ENCODE peak calls at places on chromosomes 16 and 17, in nine cellular contexts. One of them, this sample, is unnamed.

GRCh38 chr17:21295036-21295952 is 10.8 kb downstream of the MAP2K3 start:
- DNase-seq in transverse colon: peak
- DNase-seq in GM23338: no peak
- DNase-seq in SK-N-SH: peak
- DNase-seq in prostate gland: no peak
- DNase-seq in HL-60: no peak
- DNase-seq in stomach: peak
- DNase-seq in GM12892: no peak
- DNase-seq in HCT116: no peak
- DNase-seq in this sample: no peak

GRCh38 chr16:396605-397004 is 394 bp upstream of the NME4 start:
- DNase-seq in HCT116: no peak
- DNase-seq in GM12892: no peak
- DNase-seq in SK-N-SH: peak
- DNase-seq in HL-60: peak
- DNase-seq in GM23338: peak
- DNase-seq in prostate gland: no peak
- DNase-seq in stomach: no peak
- DNase-seq in transverse colon: peak
- DNase-seq in this sample: no peak

GRCh38 chr17:28554565-28554964 is 2.1 kb upstream of the UNC119 start:
- DNase-seq in GM23338: no peak
- DNase-seq in SK-N-SH: no peak
- DNase-seq in prostate gland: no peak
- DNase-seq in stomach: no peak
- DNase-seq in HCT116: no peak
- DNase-seq in GM12892: no peak
- DNase-seq in transverse colon: no peak
- DNase-seq in HL-60: no peak
- DNase-seq in this sample: no peak

GRCh38 chr17:18119938-18120337 is 11.4 kb downstream of the MYO15A start:
- DNase-seq in prostate gland: no peak
- DNase-seq in stomach: no peak
- DNase-seq in GM12892: no peak
- DNase-seq in HCT116: no peak
- DNase-seq in HL-60: no peak
- DNase-seq in GM23338: no peak
- DNase-seq in transverse colon: no peak
- DNase-seq in SK-N-SH: no peak
- DNase-seq in this sample: no peak

GRCh38 chr16:58497935-58498334 is 2.0 kb upstream of the NDRG4 start:
- DNase-seq in stomach: no peak
- DNase-seq in GM12892: no peak
- DNase-seq in HCT116: no peak
- DNase-seq in SK-N-SH: no peak
- DNase-seq in HL-60: no peak
- DNase-seq in transverse colon: no peak
- DNase-seq in prostate gland: no peak
- DNase-seq in GM23338: no peak
- DNase-seq in this sample: no peak

GRCh38 chr16:61274211-61274610 is 762.0 kb downstream of the CDH8 start:
- DNase-seq in transverse colon: no peak
- DNase-seq in HCT116: no peak
- DNase-seq in GM12892: no peak
- DNase-seq in GM23338: no peak
- DNase-seq in SK-N-SH: no peak
- DNase-seq in HL-60: no peak
- DNase-seq in stomach: no peak
- DNase-seq in prostate gland: no peak
- DNase-seq in this sample: no peak

GRCh38 chr16:67419502-67419901 is 3.2 kb upstream of the ZDHHC1 start:
- DNase-seq in prostate gland: no peak
- DNase-seq in HCT116: no peak
- DNase-seq in GM12892: no peak
- DNase-seq in HL-60: no peak
- DNase-seq in stomach: no peak
- DNase-seq in GM23338: no peak
- DNase-seq in SK-N-SH: no peak
- DNase-seq in transverse colon: no peak
- DNase-seq in this sample: no peak

GRCh38 chr17:48543854-48544355 is 1.0 kb downstream of the HOXB2 start:
- DNase-seq in HCT116: no peak
- DNase-seq in GM23338: no peak
- DNase-seq in stomach: no peak
- DNase-seq in HL-60: no peak
- DNase-seq in GM12892: no peak
- DNase-seq in prostate gland: no peak
- DNase-seq in SK-N-SH: no peak
- DNase-seq in transverse colon: no peak
- DNase-seq in this sample: no peak

GRCh38 chr17:72407336-72408121 is 286.7 kb downstream of the SOX9 start:
- DNase-seq in prostate gland: peak
- DNase-seq in stomach: peak
- DNase-seq in transverse colon: peak
- DNase-seq in HL-60: no peak
- DNase-seq in HCT116: peak
- DNase-seq in SK-N-SH: peak
- DNase-seq in GM12892: no peak
- DNase-seq in GM23338: peak
- DNase-seq in this sample: no peak

GRCh38 chr16:69118994-69119393 is 13.4 kb downstream of the CHTF8 start:
- DNase-seq in GM12892: no peak
- DNase-seq in HCT116: no peak
- DNase-seq in stomach: no peak
- DNase-seq in transverse colon: no peak
- DNase-seq in prostate gland: no peak
- DNase-seq in GM23338: no peak
- DNase-seq in HL-60: no peak
- DNase-seq in SK-N-SH: no peak
- DNase-seq in this sample: no peak

GRCh38 chr16:69118468-69118867 is 13.0 kb downstream of the HAS3 start:
- DNase-seq in stomach: no peak
- DNase-seq in GM12892: no peak
- DNase-seq in HL-60: no peak
- DNase-seq in prostate gland: no peak
- DNase-seq in SK-N-SH: no peak
- DNase-seq in GM23338: no peak
- DNase-seq in transverse colon: no peak
- DNase-seq in HCT116: no peak
- DNase-seq in this sample: no peak

GRCh38 chr16:69115361-69115760 is 9.9 kb downstream of the HAS3 start:
- DNase-seq in transverse colon: no peak
- DNase-seq in HL-60: no peak
- DNase-seq in HCT116: no peak
- DNase-seq in prostate gland: no peak
- DNase-seq in stomach: no peak
- DNase-seq in GM23338: no peak
- DNase-seq in SK-N-SH: no peak
- DNase-seq in GM12892: no peak
- DNase-seq in this sample: no peak

GRCh38 chr16:69114976-69115355 is 9.5 kb downstream of the HAS3 start:
- DNase-seq in prostate gland: no peak
- DNase-seq in GM23338: no peak
- DNase-seq in SK-N-SH: no peak
- DNase-seq in GM12892: no peak
- DNase-seq in HL-60: no peak
- DNase-seq in HCT116: no peak
- DNase-seq in stomach: no peak
- DNase-seq in transverse colon: no peak
- DNase-seq in this sample: no peak

GRCh38 chr16:69116911-69117310 is 11.5 kb downstream of the HAS3 start:
- DNase-seq in stomach: peak
- DNase-seq in SK-N-SH: no peak
- DNase-seq in GM23338: no peak
- DNase-seq in HL-60: no peak
- DNase-seq in prostate gland: no peak
- DNase-seq in HCT116: no peak
- DNase-seq in GM12892: no peak
- DNase-seq in transverse colon: no peak
- DNase-seq in this sample: no peak
- TF ChIP-seq POLR2AphosphoS5 in stomach: no peak
- TF ChIP-seq POLR2AphosphoS5 in SK-N-SH: no peak
- TF ChIP-seq POLR2AphosphoS5 in GM23338: no peak
- TF ChIP-seq POLR2AphosphoS5 in HL-60: no peak
- TF ChIP-seq POLR2AphosphoS5 in prostate gland: no peak
- TF ChIP-seq POLR2AphosphoS5 in HCT116: no peak
- TF ChIP-seq POLR2AphosphoS5 in GM12892: no peak
- TF ChIP-seq POLR2AphosphoS5 in transverse colon: no peak
- TF ChIP-seq POLR2AphosphoS5 in this sample: no peak

GRCh38 chr16:51150894-51151320 is at the start of gene SALL1:
- DNase-seq in HCT116: no peak
- DNase-seq in GM12892: no peak
- DNase-seq in GM23338: no peak
- DNase-seq in SK-N-SH: no peak
- DNase-seq in prostate gland: no peak
- DNase-seq in stomach: no peak
- DNase-seq in transverse colon: no peak
- DNase-seq in HL-60: no peak
- DNase-seq in this sample: no peak

GRCh38 chr16:51151951-51152663 is 1.0 kb upstream of the SALL1 start:
- DNase-seq in GM23338: peak
- DNase-seq in prostate gland: no peak
- DNase-seq in stomach: peak
- DNase-seq in GM12892: no peak
- DNase-seq in transverse colon: peak
- DNase-seq in SK-N-SH: peak
- DNase-seq in HL-60: no peak
- DNase-seq in HCT116: no peak
- DNase-seq in this sample: no peak

GRCh38 chr16:51150159-51150893 is 744 bp downstream of the SALL1 start:
- DNase-seq in GM12892: no peak
- DNase-seq in transverse colon: no peak
- DNase-seq in HCT116: no peak
- DNase-seq in stomach: no peak
- DNase-seq in GM23338: peak
- DNase-seq in SK-N-SH: peak
- DNase-seq in prostate gland: no peak
- DNase-seq in HL-60: no peak
- DNase-seq in this sample: no peak

GRCh38 chr16:51152691-51153261 is 1.7 kb upstream of the SALL1 start:
- DNase-seq in GM12892: no peak
- DNase-seq in HL-60: no peak
- DNase-seq in prostate gland: no peak
- DNase-seq in stomach: no peak
- DNase-seq in SK-N-SH: peak
- DNase-seq in GM23338: peak
- DNase-seq in HCT116: no peak
- DNase-seq in transverse colon: no peak
- DNase-seq in this sample: no peak

GRCh38 chr16:51151435-51151950 is 423 bp upstream of the SALL1 start:
- DNase-seq in stomach: peak
- DNase-seq in HL-60: no peak
- DNase-seq in GM23338: peak
- DNase-seq in prostate gland: no peak
- DNase-seq in HCT116: no peak
- DNase-seq in transverse colon: peak
- DNase-seq in GM12892: no peak
- DNase-seq in SK-N-SH: peak
- DNase-seq in this sample: no peak
- TF ChIP-seq POLR2AphosphoS5 in stomach: no peak
- TF ChIP-seq POLR2AphosphoS5 in HL-60: no peak
- TF ChIP-seq POLR2AphosphoS5 in GM23338: no peak
- TF ChIP-seq POLR2AphosphoS5 in prostate gland: no peak
- TF ChIP-seq POLR2AphosphoS5 in HCT116: no peak
- TF ChIP-seq POLR2AphosphoS5 in transverse colon: no peak
- TF ChIP-seq POLR2AphosphoS5 in GM12892: no peak
- TF ChIP-seq POLR2AphosphoS5 in SK-N-SH: no peak
- TF ChIP-seq POLR2AphosphoS5 in this sample: no peak

GRCh38 chr16:11582157-11582814 is 4.4 kb downstream of the LITAF start:
- DNase-seq in SK-N-SH: no peak
- DNase-seq in stomach: no peak
- DNase-seq in HL-60: no peak
- DNase-seq in GM12892: no peak
- DNase-seq in GM23338: peak
- DNase-seq in transverse colon: no peak
- DNase-seq in HCT116: no peak
- DNase-seq in prostate gland: no peak
- DNase-seq in this sample: no peak

GRCh38 chr16:11583171-11583570 is 3.5 kb downstream of the LITAF start:
- DNase-seq in SK-N-SH: no peak
- DNase-seq in HL-60: no peak
- DNase-seq in GM23338: no peak
- DNase-seq in prostate gland: no peak
- DNase-seq in transverse colon: no peak
- DNase-seq in GM12892: no peak
- DNase-seq in stomach: no peak
- DNase-seq in HCT116: no peak
- DNase-seq in this sample: no peak

GRCh38 chr16:11581677-11582076 is 5.0 kb downstream of the LITAF start:
- DNase-seq in stomach: no peak
- DNase-seq in GM12892: no peak
- DNase-seq in transverse colon: no peak
- DNase-seq in GM23338: peak
- DNase-seq in HCT116: no peak
- DNase-seq in SK-N-SH: no peak
- DNase-seq in HL-60: no peak
- DNase-seq in prostate gland: no peak
- DNase-seq in this sample: no peak

GRCh38 chr16:11585460-11586374 is 1.0 kb downstream of the LITAF start:
- DNase-seq in transverse colon: peak
- DNase-seq in stomach: peak
- DNase-seq in SK-N-SH: peak
- DNase-seq in HCT116: no peak
- DNase-seq in HL-60: no peak
- DNase-seq in GM23338: no peak
- DNase-seq in prostate gland: no peak
- DNase-seq in GM12892: no peak
- DNase-seq in this sample: no peak

DNA sequence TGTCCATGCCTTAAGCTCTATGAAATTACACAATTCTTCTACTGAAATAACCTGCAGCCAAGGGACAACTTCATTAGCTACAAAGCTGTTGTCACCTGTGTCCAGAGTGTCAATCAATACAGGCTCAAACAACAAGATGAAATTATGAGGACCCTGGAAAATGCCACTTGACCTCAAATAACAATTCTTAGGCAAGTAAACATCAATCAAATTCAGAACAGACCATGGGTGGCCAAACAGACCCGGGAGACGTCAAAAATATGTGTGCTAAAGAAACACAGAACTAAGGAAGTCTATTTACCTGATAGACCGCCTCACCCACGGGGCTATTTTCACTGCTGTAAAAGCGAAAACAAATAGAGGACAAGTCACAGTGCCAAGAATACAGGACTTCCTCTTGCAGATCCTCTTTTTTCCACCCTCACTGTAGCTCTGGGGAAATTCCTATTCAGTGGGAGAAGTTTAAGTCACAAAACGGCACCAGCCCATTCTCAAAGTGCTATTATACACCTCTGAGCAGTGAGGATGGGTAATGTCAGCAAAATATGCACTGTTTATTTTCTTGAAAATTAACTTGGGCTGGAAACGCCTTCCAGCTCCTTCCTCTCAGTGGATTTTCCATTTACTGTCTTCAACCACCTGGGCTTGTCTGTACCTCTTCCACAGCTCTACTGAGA is 2.7 kb downstream of the LITAF start:
- DNase-seq in HCT116: no peak
- DNase-seq in prostate gland: peak
- DNase-seq in stomach: peak
- DNase-seq in HL-60: no peak
- DNase-seq in transverse colon: peak
- DNase-seq in GM23338: no peak
- DNase-seq in GM12892: no peak
- DNase-seq in SK-N-SH: no peak
- DNase-seq in this sample: no peak
- TF ChIP-seq POLR2AphosphoS5 in HCT116: no peak
- TF ChIP-seq POLR2AphosphoS5 in prostate gland: peak
- TF ChIP-seq POLR2AphosphoS5 in stomach: peak
- TF ChIP-seq POLR2AphosphoS5 in HL-60: no peak
- TF ChIP-seq POLR2AphosphoS5 in transverse colon: peak
- TF ChIP-seq POLR2AphosphoS5 in GM23338: no peak
- TF ChIP-seq POLR2AphosphoS5 in GM12892: no peak
- TF ChIP-seq POLR2AphosphoS5 in SK-N-SH: no peak
- TF ChIP-seq POLR2AphosphoS5 in this sample: no peak

GRCh38 chr17:73820686-73821448 is 176.6 kb upstream of the SDK2 start:
- DNase-seq in SK-N-SH: peak
- DNase-seq in HL-60: no peak
- DNase-seq in HCT116: no peak
- DNase-seq in transverse colon: peak
- DNase-seq in stomach: peak
- DNase-seq in GM12892: no peak
- DNase-seq in prostate gland: no peak
- DNase-seq in GM23338: peak
- DNase-seq in this sample: no peak
- TF ChIP-seq POLR2AphosphoS5 in SK-N-SH: no peak
- TF ChIP-seq POLR2AphosphoS5 in HL-60: no peak
- TF ChIP-seq POLR2AphosphoS5 in HCT116: no peak
- TF ChIP-seq POLR2AphosphoS5 in transverse colon: no peak
- TF ChIP-seq POLR2AphosphoS5 in stomach: no peak
- TF ChIP-seq POLR2AphosphoS5 in GM12892: no peak
- TF ChIP-seq POLR2AphosphoS5 in prostate gland: no peak
- TF ChIP-seq POLR2AphosphoS5 in GM23338: peak
- TF ChIP-seq POLR2AphosphoS5 in this sample: no peak